ENCODE peak calls at places on chromosomes 3 and 15, in five cellular contexts. T is heart left ventricle, C is endothelial cell, W is thyroid gland, S is left lung. U is an unnamed sample.

GRCh38 chr3:3799173-3800075 is at the start of gene LRRN1:
- DNase-seq in T (peak), C (peak), W (peak), S (peak), U (peak)

GRCh38 chr3:171286580-171287249 is 173.5 kb downstream of the TNIK start:
- DNase-seq in T (no peak), C (no peak), W (no peak), S (no peak), U (no peak)

GRCh38 chr3:154089416-154090115 is 31.6 kb upstream of the ARHGEF26 start:
- DNase-seq in T (no peak), C (no peak), W (peak), S (no peak), U (no peak)

GRCh38 chr3:168248383-168249047 is 152.8 kb upstream of the GOLIM4 start:
- DNase-seq in T (peak), C (peak), W (peak), S (peak), U (peak)

GRCh38 chr3:45204136-45204535 is 22.0 kb downstream of the TMEM158 start:
- DNase-seq in T (no peak), C (no peak), W (no peak), S (no peak), U (no peak)

GRCh38 chr15:48355377-48355776 is 24.1 kb downstream of the DUT start:
- DNase-seq in T (no peak), C (no peak), W (no peak), S (no peak), U (no peak)

GRCh38 chr3:87076951-87077350 is 86.0 kb upstream of the VGLL3 start:
- DNase-seq in T (no peak), C (no peak), W (no peak), S (no peak), U (no peak)

GRCh38 chr3:194840661-194841514 is 155.2 kb downstream of the FAM43A start:
- DNase-seq in T (peak), C (no peak), W (no peak), S (no peak), U (no peak)

GRCh38 chr15:84112025-84112424 is 123.5 kb upstream of the GOLGA6L4 start:
- DNase-seq in T (no peak), C (no peak), W (no peak), S (no peak), U (no peak)

GRCh38 chr15:33908396-33908795 is 59.9 kb upstream of the CHRM5 start:
- DNase-seq in T (no peak), C (no peak), W (no peak), S (no peak), U (no peak)

GRCh38 chr15:90597477-90598052 is 67.8 kb downstream of the CRTC3 start:
- DNase-seq in T (no peak), C (no peak), W (no peak), S (no peak), U (no peak)

GRCh38 chr3:45145681-45146614 is at the start of gene CDCP1:
- DNase-seq in T (no peak), C (no peak), W (peak), S (peak), U (peak)

DNA sequence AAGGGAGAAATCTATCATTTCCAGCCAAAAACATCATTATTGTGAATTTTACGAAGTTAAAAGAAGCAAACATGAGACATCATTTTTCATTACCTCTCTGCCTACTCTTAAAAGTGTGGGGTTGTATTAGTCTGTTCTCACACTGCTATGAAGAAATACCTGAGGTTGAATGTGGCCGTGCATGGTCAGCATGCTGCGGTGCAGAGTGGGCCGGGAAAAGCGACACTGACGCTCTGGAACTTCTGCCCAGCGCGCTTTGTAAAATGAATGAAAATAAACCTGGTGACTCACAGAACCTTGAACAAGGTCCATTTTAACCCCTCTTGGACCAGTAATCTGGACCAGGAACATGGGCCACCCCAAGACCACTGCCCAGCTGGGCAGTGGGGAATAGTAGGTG is 31.0 kb upstream of the DNAJC13 start:
- DNase-seq in T (no peak), C (no peak), W (no peak), S (no peak), U (no peak)
- TF ChIP-seq CTCF in T (no peak), C (no peak), W (no peak), S (no peak), U (no peak)

GRCh38 chr3:169812124-169812843 is 386 bp upstream of the LRRIQ4 start:
- DNase-seq in T (peak), C (peak), W (peak), S (peak), U (peak)
- TF ChIP-seq CTCF in T (no peak), C (no peak), W (no peak), S (no peak), U (peak)

GRCh38 chr15:89496155-89497098 is at the start of gene RHCG:
- DNase-seq in T (no peak), C (peak), W (peak), S (no peak), U (peak)
- TF ChIP-seq CTCF in T (peak), C (peak), W (no peak), S (no peak), U (peak)

GRCh38 chr3:36595531-36595930 is 168.8 kb downstream of the DCLK3 start:
- DNase-seq in T (no peak), C (no peak), W (no peak), S (no peak), U (no peak)

GRCh38 chr3:36597422-36597821 is 166.9 kb downstream of the DCLK3 start:
- DNase-seq in T (no peak), C (no peak), W (no peak), S (no peak), U (no peak)

GRCh38 chr3:36603423-36603822 is 160.9 kb downstream of the DCLK3 start:
- DNase-seq in T (no peak), C (no peak), W (no peak), S (no peak), U (no peak)

GRCh38 chr3:36596411-36596810 is 167.9 kb downstream of the DCLK3 start:
- DNase-seq in T (no peak), C (no peak), W (no peak), S (no peak), U (no peak)

DNA sequence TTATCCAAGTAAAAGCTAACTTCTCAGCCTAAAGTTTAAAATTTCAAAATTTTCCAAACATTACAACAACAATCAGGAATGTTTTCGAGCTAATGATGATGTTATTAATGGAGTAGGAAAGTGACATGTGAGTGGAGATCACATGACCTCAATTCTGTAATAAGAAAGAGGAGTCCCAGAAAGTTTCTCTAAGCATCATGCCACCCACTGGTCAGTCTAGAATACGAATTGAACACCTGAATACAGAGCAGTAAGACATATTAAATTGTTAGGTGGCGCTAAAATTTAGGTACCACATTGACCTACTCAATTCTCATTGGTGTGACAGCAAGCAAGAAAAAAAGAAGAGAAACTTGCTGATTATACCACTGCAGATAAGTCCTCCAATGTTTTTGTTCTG is 163.9 kb downstream of the DCLK3 start:
- DNase-seq in T (no peak), C (no peak), W (no peak), S (no peak), U (no peak)
- TF ChIP-seq CTCF in T (no peak), C (no peak), W (no peak), S (no peak), U (no peak)

GRCh38 chr15:30043211-30043655 is 39.5 kb upstream of the GOLGA8J start:
- DNase-seq in T (no peak), C (no peak), W (peak), S (no peak), U (no peak)
- TF ChIP-seq CTCF in T (peak), C (no peak), W (peak), S (peak), U (no peak)

DNA sequence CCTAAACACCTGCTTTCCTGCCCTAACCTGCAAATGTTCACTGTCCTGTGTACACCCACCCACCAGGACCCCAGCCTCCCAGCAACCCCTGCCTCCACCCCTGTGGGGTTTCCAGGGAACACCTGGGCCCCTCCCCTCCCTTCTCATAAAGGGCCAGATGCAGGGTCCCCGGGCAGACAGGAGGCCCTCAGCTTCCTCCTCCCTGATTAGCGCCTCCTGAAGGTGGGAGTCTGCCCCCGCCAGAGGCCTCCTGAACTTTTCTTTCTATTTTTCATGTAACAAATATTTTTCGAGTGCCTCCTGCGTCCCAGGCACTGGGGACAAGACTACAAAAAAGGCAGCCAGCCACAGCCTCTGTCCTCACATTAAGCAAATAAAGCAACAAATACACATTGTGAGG is 135.4 kb upstream of the LINGO1 start:
- DNase-seq in T (no peak), C (no peak), W (no peak), S (no peak), U (no peak)
- TF ChIP-seq CTCF in T (no peak), C (no peak), W (no peak), S (no peak), U (peak)

U was measured in progenitor cell of endocrine pancreas.